ENCODE peak calls at places on chromosomes 3 and 15, in eight cellular contexts. A is thoracic aorta, Y is epithelial cell of esophagus, Q is choroid plexus epithelial cell, G is cardiac fibroblast, N is retinal pigment epithelial cell, M is lung, J is heart left ventricle. T is an unnamed sample.

GRCh38 chr3:158936530-158937113 is 134.8 kb downstream of the MFSD1 start:
- DNase-seq in N (peak), M (no peak), Y (peak), G (no peak), Q (no peak), A (no peak), J (no peak), T (no peak)

GRCh38 chr3:143139786-143140185 is 20.2 kb downstream of the CHST2 start:
- DNase-seq in Q (peak), N (no peak), A (no peak), J (peak), G (peak), Y (peak), M (no peak), T (no peak)

GRCh38 chr3:127595303-127595702 is 2.9 kb upstream of the MCM2 start:
- DNase-seq in J (no peak), M (no peak), A (no peak), G (no peak), Q (no peak), Y (no peak), N (no peak), T (no peak)

GRCh38 chr3:37255990-37256308 is 81.6 kb upstream of the LRRFIP2 start:
- DNase-seq in M (no peak), Y (no peak), J (no peak), Q (no peak), G (no peak), N (no peak), A (no peak), T (no peak)

GRCh38 chr3:133792171-133792763 is 13.3 kb upstream of the SRPRB start:
- DNase-seq in Q (peak), G (peak), J (no peak), M (no peak), N (no peak), Y (no peak), A (no peak), T (no peak)

GRCh38 chr3:60920519-60920918 is 330.7 kb downstream of the FHIT start:
- DNase-seq in J (no peak), M (no peak), N (peak), Q (no peak), A (no peak), G (peak), Y (no peak), T (no peak)

GRCh38 chr3:78726545-78726944 is 1041.3 kb downstream of the ROBO1 start:
- DNase-seq in J (no peak), Q (no peak), Y (no peak), N (no peak), G (no peak), M (no peak), A (no peak), T (no peak)

GRCh38 chr3:132317229-132317948 is at the start of gene ACP3:
- DNase-seq in M (peak), G (peak), Q (peak), N (peak), Y (peak), J (peak), A (no peak), T (no peak)

GRCh38 chr15:71822890-71823289 is 12.5 kb downstream of the NR2E3 start:
- DNase-seq in Q (no peak), M (no peak), G (no peak), Y (no peak), J (no peak), A (no peak), N (no peak), T (no peak)

GRCh38 chr3:171187706-171188290 is 161.3 kb upstream of the SLC2A2 start:
- DNase-seq in G (peak), J (no peak), Q (peak), A (no peak), Y (peak), N (no peak), M (no peak), T (no peak)

GRCh38 chr3:16441306-16441898 is 72.1 kb downstream of the RFTN1 start:
- DNase-seq in G (peak), Y (no peak), A (no peak), N (no peak), M (no peak), Q (peak), J (no peak), T (no peak)

GRCh38 chr3:46695962-46696922 is 2.8 kb upstream of the ALS2CL start:
- DNase-seq in J (peak), A (no peak), N (no peak), G (no peak), M (no peak), Y (peak), Q (peak), T (no peak)

GRCh38 chr3:97949110-97949485 is 23.1 kb downstream of the RIOX2 start:
- DNase-seq in Q (no peak), M (no peak), G (no peak), N (no peak), J (no peak), Y (no peak), A (no peak), T (no peak)

GRCh38 chr3:46603461-46604062 is 8.8 kb upstream of the FAM240A start:
- DNase-seq in Q (no peak), N (no peak), Y (no peak), M (no peak), J (no peak), A (no peak), G (no peak), T (no peak)

GRCh38 chr15:74655424-74655823 is 39.8 kb downstream of the CLK3 start:
- DNase-seq in Q (no peak), A (no peak), G (no peak), J (no peak), N (no peak), M (no peak), Y (no peak), T (no peak)

GRCh38 chr15:44246521-44247268 is 41.8 kb upstream of the GOLM2 start:
- DNase-seq in G (peak), N (peak), J (no peak), Q (no peak), A (no peak), M (no peak), Y (no peak), T (no peak)

GRCh38 chr3:125212509-125213372 is at the start of gene SLC12A8:
- DNase-seq in M (no peak), A (no peak), N (no peak), Q (no peak), G (no peak), J (peak), Y (no peak), T (no peak)

GRCh38 chr3:78878011-78878410 is 889.8 kb downstream of the ROBO1 start:
- DNase-seq in Q (peak), M (no peak), G (peak), J (no peak), A (no peak), Y (no peak), N (no peak), T (no peak)

GRCh38 chr15:59401810-59402569 is 29.3 kb upstream of the MYO1E start:
- DNase-seq in A (no peak), G (no peak), J (no peak), N (no peak), Q (no peak), Y (no peak), M (no peak), T (no peak)

GRCh38 chr3:87575538-87575937 is 299.2 kb upstream of the POU1F1 start:
- DNase-seq in Q (no peak), J (no peak), M (no peak), Y (no peak), A (no peak), N (peak), G (no peak), T (no peak)

GRCh38 chr3:141707741-141708203 is 30.3 kb upstream of the RNF7 start:
- DNase-seq in M (no peak), Q (peak), Y (no peak), J (no peak), A (no peak), N (peak), G (peak), T (no peak)

GRCh38 chr15:63492541-63493077 is 11.8 kb upstream of the USP3 start:
- DNase-seq in G (peak), M (no peak), A (no peak), Q (peak), Y (peak), J (no peak), N (no peak), T (no peak)

GRCh38 chr15:26628879-26629529 is 143.9 kb downstream of the GABRB3 start:
- DNase-seq in Y (peak), G (no peak), N (no peak), A (no peak), J (peak), M (peak), Q (no peak), T (no peak)

GRCh38 chr15:45429974-45430792 is 51.8 kb upstream of the GATM start:
- DNase-seq in Q (peak), J (peak), M (peak), A (no peak), Y (peak), N (no peak), G (peak), T (no peak)

GRCh38 chr3:176867681-176868663 is 329.3 kb downstream of the TBL1XR1 start:
- DNase-seq in J (no peak), N (no peak), G (peak), M (peak), A (no peak), Y (peak), Q (no peak), T (no peak)

GRCh38 chr15:48644827-48645557 is 517 bp downstream of the FBN1 start:
- DNase-seq in J (peak), A (no peak), N (no peak), G (peak), Y (peak), M (no peak), Q (peak), T (no peak)

GRCh38 chr3:129855454-129856419 is 37.8 kb downstream of the TMCC1 start:
- DNase-seq in Y (peak), N (no peak), Q (peak), J (no peak), G (peak), M (no peak), A (no peak), T (no peak)

GRCh38 chr15:31975446-31976229 is 54.7 kb upstream of the CHRNA7 start:
- DNase-seq in G (peak), A (no peak), J (no peak), Y (no peak), N (no peak), M (no peak), Q (peak), T (no peak)

GRCh38 chr3:42472555-42472954 is 29.9 kb upstream of the VIPR1 start:
- DNase-seq in Q (no peak), N (no peak), A (no peak), J (no peak), G (no peak), Y (no peak), M (no peak), T (no peak)

GRCh38 chr3:101195951-101196713 is 124.2 kb downstream of the IMPG2 start:
- DNase-seq in Q (peak), N (peak), Y (peak), J (no peak), M (no peak), A (no peak), G (peak), T (no peak)

GRCh38 chr3:43062556-43063040 is 43.3 kb downstream of the POMGNT2 start:
- DNase-seq in Q (peak), N (no peak), G (peak), A (no peak), Y (no peak), M (peak), J (no peak), T (no peak)

GRCh38 chr3:19489936-19490335 is 341.6 kb downstream of the KCNH8 start:
- DNase-seq in J (no peak), A (no peak), G (no peak), N (no peak), M (no peak), Q (no peak), Y (no peak), T (no peak)

GRCh38 chr15:42736178-42736792 is 643 bp downstream of the CDAN1 start:
- DNase-seq in A (no peak), Q (peak), J (no peak), N (no peak), Y (no peak), G (peak), M (no peak), T (no peak)

GRCh38 chr3:79019137-79019923 is 748.5 kb downstream of the ROBO1 start:
- DNase-seq in J (peak), A (no peak), Y (peak), Q (peak), N (peak), G (peak), M (peak), T (peak)

GRCh38 chr3:102089904-102090492 is 240.7 kb downstream of the NFKBIZ start:
- DNase-seq in Y (no peak), Q (peak), J (no peak), G (peak), A (no peak), N (peak), M (no peak), T (no peak)

GRCh38 chr3:9121366-9121765 is 128.1 kb downstream of the SRGAP3 start:
- DNase-seq in Q (no peak), N (no peak), A (no peak), G (no peak), M (no peak), J (no peak), Y (no peak), T (no peak)

GRCh38 chr3:45425237-45425933 is 37.0 kb downstream of the LARS2 start:
- DNase-seq in N (no peak), Y (no peak), A (no peak), M (no peak), G (no peak), Q (no peak), J (no peak), T (no peak)

GRCh38 chr15:57500979-57501576 is 90.6 kb upstream of the MYZAP start:
- DNase-seq in Y (peak), J (no peak), G (peak), A (no peak), Q (peak), M (no peak), N (no peak), T (no peak)

DNA sequence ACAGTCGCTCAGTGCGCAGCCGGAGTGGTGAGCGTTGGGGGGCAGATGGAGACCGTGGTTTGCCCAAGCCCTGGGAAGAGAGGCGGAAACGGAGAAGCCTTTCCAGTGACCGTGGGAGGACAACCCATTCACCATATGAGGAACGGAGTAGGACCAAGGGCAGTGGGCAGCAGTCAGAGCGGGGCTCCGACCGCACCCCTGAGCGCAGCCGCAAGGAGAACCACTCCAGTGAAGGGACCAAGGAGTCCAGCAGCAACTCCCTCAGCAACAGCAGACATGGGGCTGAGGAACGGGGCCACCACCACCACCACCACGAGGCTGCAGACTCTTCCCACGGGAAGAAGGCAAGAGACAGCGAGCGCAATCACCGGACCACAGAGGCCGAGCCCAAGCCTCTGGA is 2.0 kb downstream of the RBM15B start:
- DNase-seq in Q (no peak), Y (no peak), J (no peak), M (no peak), A (no peak), N (no peak), G (no peak), T (no peak)
- H3K4me3 ChIP-seq in Q (no peak), Y (no peak), J (no peak), M (no peak), A (no peak), N (no peak), G (peak), T (peak)

GRCh38 chr3:12993022-12993622 is 80.1 kb downstream of the IQSEC1 start:
- DNase-seq in J (peak), G (no peak), M (no peak), Y (no peak), Q (no peak), A (no peak), N (no peak), T (no peak)

GRCh38 chr3:12992629-12993021 is 80.6 kb downstream of the IQSEC1 start:
- DNase-seq in A (no peak), Q (no peak), N (no peak), J (peak), G (no peak), M (no peak), Y (no peak), T (no peak)

GRCh38 chr3:12994357-12994606 is 78.9 kb downstream of the IQSEC1 start:
- DNase-seq in N (no peak), M (no peak), A (no peak), Q (no peak), G (no peak), Y (no peak), J (peak), T (no peak)

GRCh38 chr3:12994607-12995388 is 78.4 kb downstream of the IQSEC1 start:
- DNase-seq in J (peak), N (peak), Q (peak), A (peak), Y (peak), M (peak), G (peak), T (peak)

GRCh38 chr3:12993623-12994356 is 79.4 kb downstream of the IQSEC1 start:
- DNase-seq in G (no peak), N (no peak), A (no peak), J (peak), Q (no peak), Y (no peak), M (no peak), T (no peak)
- H3K4me3 ChIP-seq in G (peak), N (peak), A (peak), J (peak), Q (peak), Y (peak), M (peak), T (peak)

GRCh38 chr3:4984511-4984864 is 5.3 kb downstream of the BHLHE40 start:
- DNase-seq in M (no peak), A (no peak), Y (peak), N (no peak), G (peak), J (no peak), Q (peak), T (no peak)

GRCh38 chr3:4981160-4981687 is 2.0 kb downstream of the BHLHE40 start:
- DNase-seq in J (no peak), M (no peak), A (no peak), N (no peak), Q (peak), G (peak), Y (peak), T (no peak)

GRCh38 chr3:4983739-4984510 is 4.7 kb downstream of the BHLHE40 start:
- DNase-seq in Y (peak), Q (peak), N (no peak), A (no peak), G (peak), J (peak), M (no peak), T (peak)

GRCh38 chr3:4981688-4982494 is 2.7 kb downstream of the BHLHE40 start:
- DNase-seq in J (no peak), A (no peak), G (peak), N (no peak), M (peak), Q (peak), Y (peak), T (no peak)

DNA sequence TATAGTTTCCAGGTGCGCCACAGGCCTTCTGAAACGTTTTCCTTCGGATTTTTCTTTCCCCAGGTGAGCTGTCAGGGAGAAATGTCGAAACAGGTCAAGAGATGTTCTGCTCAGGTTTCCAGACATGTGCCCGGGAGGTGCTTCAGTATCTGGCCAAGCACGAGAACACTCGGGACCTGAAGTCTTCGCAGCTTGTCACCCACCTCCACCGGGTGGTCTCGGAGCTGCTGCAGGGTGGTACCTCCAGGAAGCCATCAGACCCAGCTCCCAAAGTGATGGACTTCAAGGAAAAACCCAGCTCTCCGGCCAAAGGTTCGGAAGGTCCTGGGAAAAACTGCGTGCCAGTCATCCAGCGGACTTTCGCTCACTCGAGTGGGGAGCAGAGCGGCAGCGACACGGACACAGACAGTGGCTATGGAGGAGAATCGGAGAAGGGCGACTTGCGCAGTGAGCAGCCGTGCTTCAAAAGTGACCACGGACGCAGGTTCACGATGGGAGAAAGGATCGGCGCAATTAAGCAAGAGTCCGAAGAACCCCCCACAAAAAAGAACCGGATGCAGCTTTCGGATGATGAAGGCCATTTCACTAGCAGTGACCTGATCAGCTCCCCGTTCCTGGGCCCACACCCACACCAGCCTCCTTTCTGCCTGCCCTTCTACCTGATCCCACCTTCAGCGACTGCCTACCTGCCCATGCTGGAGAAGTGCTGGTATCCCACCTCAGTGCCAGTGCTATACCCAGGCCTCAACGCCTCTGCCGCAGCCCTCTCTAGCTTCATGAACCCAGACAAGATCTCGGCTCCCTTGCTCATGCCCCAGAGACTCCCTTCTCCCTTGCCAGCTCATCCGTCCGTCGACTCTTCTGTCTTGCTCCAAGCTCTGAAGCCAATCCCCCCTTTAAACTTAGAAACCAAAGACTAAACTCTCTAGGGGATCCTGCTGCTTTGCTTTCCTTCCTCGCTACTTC is 3.8 kb downstream of the BHLHE40 start:
- DNase-seq in J (no peak), A (no peak), N (no peak), G (peak), Q (peak), Y (peak), M (no peak), T (no peak)
- H3K4me3 ChIP-seq in J (peak), A (peak), N (peak), G (peak), Q (peak), Y (peak), M (peak), T (peak)

GRCh38 chr15:90203922-90204321 is 2.8 kb downstream of the SEMA4B start:
- DNase-seq in G (peak), M (no peak), A (no peak), Q (no peak), J (no peak), Y (no peak), N (no peak), T (no peak)
- H3K4me3 ChIP-seq in G (no peak), M (no peak), A (no peak), Q (no peak), J (no peak), Y (peak), N (peak), T (no peak)

GRCh38 chr3:185659942-185660921 is 74.1 kb downstream of the SENP2 start:
- DNase-seq in N (peak), Y (peak), G (peak), Q (peak), J (peak), A (no peak), M (peak), T (peak)
- H3K4me3 ChIP-seq in N (no peak), Y (no peak), G (no peak), Q (no peak), J (no peak), A (peak), M (no peak), T (no peak)

DNA sequence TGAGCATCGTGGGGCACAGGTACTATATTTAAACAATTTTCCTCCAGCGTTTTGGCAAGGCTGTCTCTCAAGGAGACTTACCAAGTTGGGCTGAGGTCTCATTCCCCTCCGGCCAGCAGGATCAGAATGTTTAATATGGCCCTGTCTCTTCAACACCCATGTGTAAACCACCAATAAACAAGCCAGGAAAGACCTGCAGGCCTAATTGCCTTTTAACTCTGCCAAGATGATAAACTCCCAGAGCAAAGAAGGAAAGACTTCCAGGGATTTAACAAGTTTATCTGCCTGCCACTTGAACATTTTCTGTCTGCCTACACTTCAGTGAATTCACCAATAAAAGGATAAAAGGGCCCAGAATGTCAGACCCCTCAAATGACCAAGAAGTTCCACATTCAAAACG is 130.3 kb upstream of the WNT5A start:
- DNase-seq in G (no peak), N (no peak), Q (no peak), M (no peak), A (no peak), J (no peak), Y (no peak), T (no peak)
- H3K4me3 ChIP-seq in G (no peak), N (no peak), Q (no peak), M (no peak), A (no peak), J (no peak), Y (no peak), T (no peak)

GRCh38 chr3:118972974-118973373 is 61.7 kb downstream of the IGSF11 start:
- DNase-seq in Y (no peak), A (no peak), G (no peak), M (no peak), Q (no peak), J (peak), N (no peak), T (no peak)
- H3K4me3 ChIP-seq in Y (no peak), A (no peak), G (no peak), M (no peak), Q (no peak), J (no peak), N (no peak), T (no peak)

GRCh38 chr15:76973906-76974305 is 21.0 kb upstream of the PSTPIP1 start:
- DNase-seq in N (no peak), A (no peak), G (no peak), Q (no peak), J (no peak), M (no peak), Y (no peak), T (no peak)
- H3K4me3 ChIP-seq in N (no peak), A (peak), G (no peak), Q (no peak), J (no peak), M (no peak), Y (no peak), T (peak)

T was measured in ascending aorta.